ENCODE peak calls at places on chromosomes 13 and 19, in ten cellular contexts. W, T, N, F, C, E, J, M, S and I are unnamed samples.

GRCh38 chr13:45784755-45785675 is 66.5 kb downstream of the SIAH3 start:
- DNase-seq in S (no peak), W (no peak), C (no peak), T (no peak), N (no peak), F (no peak), M (no peak), E (no peak), J (no peak), I (no peak)

GRCh38 chr13:37540228-37540627 is 58.3 kb downstream of the POSTN start:
- DNase-seq in N (peak; percentile 89), C (no peak), J (no peak), E (no peak), T (no peak), M (no peak), W (no peak), S (no peak), F (no peak), I (no peak)

GRCh38 chr19:15379996-15380647 is 535 bp upstream of the AKAP8 start:
- DNase-seq in J (peak; percentile 76), F (peak; percentile 80), T (peak; percentile 73), W (no peak), C (no peak), E (peak; percentile 48), N (peak; percentile 11), M (peak; percentile 59), S (peak; percentile 56), I (no peak)

GRCh38 chr19:4018775-4019504 is 11.4 kb downstream of the PIAS4 start:
- DNase-seq in W (no peak), N (no peak), T (no peak), F (no peak), S (no peak), C (no peak), M (no peak), J (no peak), E (no peak), I (no peak)

GRCh38 chr19:1612114-1613086 is 7.1 kb upstream of the UQCR11 start:
- DNase-seq in C (no peak), W (no peak), N (no peak), T (no peak), M (no peak), J (no peak), S (no peak), F (no peak), E (no peak), I (no peak)

GRCh38 chr19:16778796-16779411 is 50.3 kb upstream of the SIN3B start:
- DNase-seq in C (peak; percentile 29), N (peak; percentile 55), T (no peak), M (no peak), E (peak; percentile 90), F (peak; percentile 57), J (peak; percentile 74), W (peak; percentile 41), S (peak; percentile 37), I (no peak)

GRCh38 chr19:6241056-6241455 is 38.7 kb downstream of the MLLT1 start:
- DNase-seq in E (no peak), M (no peak), N (no peak), C (no peak), F (no peak), W (no peak), T (peak; percentile 44), J (no peak), S (no peak), I (no peak)

GRCh38 chr19:45340232-45340898 is at the start of gene KLC3:
- DNase-seq in W (no peak), M (peak; percentile 38), C (no peak), T (no peak), S (peak; percentile 75), J (peak; percentile 54), N (no peak), F (peak; percentile 61), E (peak; percentile 42), I (no peak)

GRCh38 chr13:51585234-51585672 is 991 bp downstream of the WDFY2 start:
- DNase-seq in T (no peak), J (no peak), M (no peak), W (peak; percentile 13), N (peak; percentile 24), C (no peak), F (no peak), E (peak; percentile 40), S (no peak), I (no peak)

GRCh38 chr13:41995946-41996345 is 35.0 kb upstream of the VWA8 start:
- DNase-seq in W (no peak), E (no peak), N (peak; percentile 75), C (no peak), F (no peak), T (no peak), J (no peak), M (no peak), S (no peak), I (no peak)

GRCh38 chr19:48812094-48812929 is 1.5 kb upstream of the BCAT2 start:
- DNase-seq in S (peak; percentile 93), J (peak; percentile 93), T (peak; percentile 97), E (peak; percentile 93), N (peak; percentile 13), W (peak; percentile 85), F (peak; percentile 93), M (peak; percentile 93), C (peak; percentile 91), I (peak; percentile 28)

GRCh38 chr19:15469513-15470297 is 5.4 kb upstream of the RASAL3 start:
- DNase-seq in F (peak; percentile 24), S (no peak), J (no peak), M (no peak), E (no peak), N (no peak), T (no peak), C (no peak), W (no peak), I (no peak)

GRCh38 chr13:98353750-98354149 is 176.7 kb upstream of the RNF113B start:
- DNase-seq in C (no peak), E (no peak), S (no peak), M (no peak), N (peak; percentile 13), F (no peak), J (no peak), T (no peak), W (no peak), I (no peak)

GRCh38 chr19:1690570-1691307 is 38.3 kb upstream of the TCF3 start:
- DNase-seq in E (peak; percentile 84), W (no peak), F (peak; percentile 60), S (peak; percentile 59), N (no peak), T (no peak), J (peak; percentile 70), C (no peak), M (no peak), I (no peak)

GRCh38 chr19:30686911-30687566 is 314.9 kb downstream of the ZNF536 start:
- DNase-seq in T (no peak), C (no peak), F (no peak), W (no peak), N (no peak), S (no peak), E (no peak), M (no peak), J (no peak), I (no peak)

GRCh38 chr19:32876919-32877285 is 7.3 kb upstream of the SLC7A9 start:
- DNase-seq in S (no peak), J (peak; percentile 80), N (peak; percentile 50), W (no peak), F (peak; percentile 42), T (no peak), E (no peak), M (no peak), C (no peak), I (no peak)

GRCh38 chr13:101868585-101869469 is 416.4 kb downstream of the ITGBL1 start:
- DNase-seq in S (no peak), N (no peak), F (no peak), C (peak; percentile 19), T (no peak), W (no peak), E (no peak), J (no peak), M (no peak), I (no peak)

GRCh38 chr19:53730391-53730790 is 93.7 kb downstream of the NLRP12 start:
- DNase-seq in J (no peak), E (no peak), T (no peak), W (no peak), C (no peak), M (no peak), S (no peak), N (no peak), F (no peak), I (no peak)
- TF ChIP-seq POLR2A in J (no peak), E (no peak), T (no peak), W (no peak), C (no peak), M (no peak), S (no peak), N (no peak), F (no peak), I (no peak)

GRCh38 chr19:55080915-55081772 is 5.5 kb downstream of the EPS8L1 start:
- DNase-seq in C (peak; percentile 78), W (peak; percentile 45), J (peak; percentile 94), E (peak; percentile 82), S (peak; percentile 66), T (peak; percentile 77), M (peak; percentile 80), N (peak; percentile 44), F (peak; percentile 93), I (no peak)
- H3K27me3 ChIP-seq in C (peaks cover 34% of the 10 kb centered on the region), W (peaks cover 11% of the 10 kb centered on the region), J (peaks cover 7% of the 10 kb centered on the region), E (no peaks in the 10 kb centered on the region), S (peaks cover 93% of the 10 kb centered on the region), T (peaks cover 8% of the 10 kb centered on the region), M (no peaks in the 10 kb centered on the region), N (peaks cover 67% of the 10 kb centered on the region), F (peaks cover 70% of the 10 kb centered on the region), I (peaks cover 91% of the 10 kb centered on the region)

GRCh38 chr19:58349590-58349989 is 3.7 kb downstream of the A1BG start:
- DNase-seq in F (no peak), C (no peak), S (no peak), N (no peak), M (no peak), T (no peak), J (no peak), W (no peak), E (no peak), I (no peak)

GRCh38 chr19:58350871-58351557 is 2.3 kb downstream of the A1BG start:
- DNase-seq in E (no peak), W (no peak), N (no peak), J (no peak), C (no peak), F (no peak), M (no peak), T (no peak), S (no peak), I (no peak)

GRCh38 chr19:58350001-58350801 is 3.1 kb downstream of the A1BG start:
- DNase-seq in S (no peak), E (no peak), W (no peak), C (no peak), T (no peak), N (no peak), M (no peak), J (no peak), F (no peak), I (no peak)

GRCh38 chr19:58345558-58345957 is 7.7 kb downstream of the A1BG start:
- DNase-seq in S (no peak), C (no peak), F (no peak), M (no peak), J (no peak), E (no peak), T (no peak), N (no peak), W (no peak), I (no peak)

GRCh38 chr19:58346961-58347929 is 6.0 kb downstream of the A1BG start:
- DNase-seq in M (peak; percentile 18), W (peak; percentile 15), F (peak; percentile 69), C (peak; percentile 65), J (peak; percentile 88), T (no peak), N (peak; percentile 63), S (peak; percentile 54), E (peak; percentile 65), I (no peak)
- TF ChIP-seq POLR2A in M (no peak), W (peak; percentile 14), F (no peak), C (no peak), J (no peak), T (peak; percentile 23), N (no peak), S (no peak), E (no peak), I (no peak)

GRCh38 chr19:34832581-34833112 is 59.6 kb upstream of the ZNF599 start:
- DNase-seq in W (no peak), N (no peak), T (no peak), F (no peak), M (no peak), C (peak; percentile 12), J (no peak), S (no peak), E (peak; percentile 19), I (no peak)
- H3K27me3 ChIP-seq in W (no peaks in the 10 kb centered on the region), N (peaks cover 2% of the 10 kb centered on the region), T (no peaks in the 10 kb centered on the region), F (no peaks in the 10 kb centered on the region), M (no peaks in the 10 kb centered on the region), C (no peaks in the 10 kb centered on the region), J (no peaks in the 10 kb centered on the region), S (peaks cover 5% of the 10 kb centered on the region), E (no peaks in the 10 kb centered on the region), I (no peaks in the 10 kb centered on the region)